ENCODE peak calls at places on chromosomes 7 and 10, in four cellular contexts. R is COR-L47; U is KG1; P is stimulated activated CD4-positive, alpha-beta T cell treated with anti-CD3 and anti-CD28 coated beads, TNF-alpha, amount 100 ng/mL, for 4 hours. G is an unnamed sample.

GRCh38 chr7:28858206-28858605 is 99.9 kb downstream of the TRIL start:
- DNase-seq in U (no peak), P (no peak), R (no peak), G (no peak)

GRCh38 chr7:27593226-27593625 is 69.5 kb downstream of the HIBADH start:
- DNase-seq in R (no peak), P (no peak), U (no peak), G (no peak)

GRCh38 chr7:116354171-116354545 is 143.8 kb downstream of the TES start:
- DNase-seq in P (no peak), R (no peak), U (no peak), G (no peak)

GRCh38 chr10:75439811-75440210 is 8.4 kb downstream of the LRMDA start:
- DNase-seq in R (no peak), U (no peak), P (no peak), G (no peak)

GRCh38 chr10:77537720-77538373 is 99.8 kb downstream of the KCNMA1 start:
- DNase-seq in P (no peak), R (no peak), U (no peak), G (no peak)

GRCh38 chr7:127885222-127885772 is 145.9 kb downstream of the LRRC4 start:
- DNase-seq in P (no peak), R (no peak), U (no peak), G (no peak)

GRCh38 chr10:68752711-68753110 is 31.7 kb downstream of the CCAR1 start:
- DNase-seq in P (no peak), U (no peak), R (no peak), G (no peak)

GRCh38 chr7:143285454-143285756 is 647 bp downstream of the TMEM139 start:
- DNase-seq in R (no peak), U (no peak), P (no peak), G (no peak)

GRCh38 chr7:116403265-116403664 is 96.3 kb upstream of the CAV2 start:
- DNase-seq in U (no peak), P (no peak), R (no peak), G (no peak)

GRCh38 chr10:7407368-7408002 is 3.3 kb downstream of the SFMBT2 start:
- DNase-seq in R (no peak), U (no peak), P (no peak), G (no peak)

GRCh38 chr7:137969828-137970227 is 32.1 kb downstream of the CREB3L2 start:
- DNase-seq in R (no peak), U (no peak), P (no peak), G (no peak)

GRCh38 chr7:142876236-142876960 is 9.1 kb downstream of the TRPV6 start:
- DNase-seq in U (no peak), R (no peak), P (no peak), G (no peak)

GRCh38 chr10:21687197-21687993 is 153.4 kb downstream of the MLLT10 start:
- DNase-seq in P (no peak), R (no peak), U (no peak), G (no peak)

GRCh38 chr10:110529596-110530011 is 31.9 kb downstream of the DUSP5 start:
- DNase-seq in R (no peak), U (no peak), P (no peak), G (no peak)

GRCh38 chr7:20894806-20895205 is 108.1 kb upstream of the SP8 start:
- DNase-seq in P (no peak), U (no peak), R (no peak), G (no peak)

GRCh38 chr10:77881636-77882035 is 44.9 kb downstream of the DLG5 start:
- DNase-seq in P (no peak), R (no peak), U (no peak), G (no peak)

GRCh38 chr10:97601268-97602215 is 12.0 kb downstream of the C10orf62 start:
- DNase-seq in P (no peak), R (no peak), U (no peak), G (no peak)

GRCh38 chr7:95026421-95027072 is 119.2 kb downstream of the PPP1R9A start:
- DNase-seq in U (no peak), P (no peak), R (no peak), G (no peak)

GRCh38 chr10:23081156-23081833 is 14.1 kb upstream of the MSRB2 start:
- DNase-seq in P (no peak), R (no peak), U (no peak), G (no peak)

GRCh38 chr10:73843254-73843653 is 31.1 kb downstream of the CAMK2G start:
- DNase-seq in U (no peak), R (no peak), P (no peak), G (no peak)

GRCh38 chr7:2242541-2243482 is 786 bp downstream of the NUDT1 start:
- DNase-seq in U (no peak), P (no peak), R (no peak), G (no peak)

GRCh38 chr10:74544106-74544505 is 282.3 kb upstream of the KAT6B start:
- DNase-seq in U (no peak), R (no peak), P (no peak), G (no peak)

GRCh38 chr10:122475130-122475529 is 13.8 kb downstream of the HTRA1 start:
- DNase-seq in P (no peak), U (no peak), R (no peak), G (no peak)

GRCh38 chr10:17454181-17454800 is at the start of gene ST8SIA6:
- DNase-seq in U (no peak), R (no peak), P (peak), G (peak)

GRCh38 chr10:91061187-91061586 is 140.3 kb upstream of the ANKRD1 start:
- DNase-seq in P (no peak), U (no peak), R (no peak), G (no peak)

GRCh38 chr10:97914837-97915211 is 65.2 kb downstream of the GOLGA7B start:
- DNase-seq in P (peak), U (peak), R (peak), G (no peak)

GRCh38 chr7:95491634-95492314 is 6.0 kb downstream of the ASB4 start:
- DNase-seq in R (peak), P (no peak), U (no peak), G (no peak)

GRCh38 chr10:58698777-58699356 is 186.2 kb downstream of the BICC1 start:
- DNase-seq in P (no peak), R (no peak), U (no peak), G (no peak)

GRCh38 chr10:101224060-101224909 is 5.0 kb downstream of the LBX1 start:
- DNase-seq in U (no peak), R (no peak), P (no peak), G (no peak)

GRCh38 chr10:132626761-132627735 is 89.5 kb downstream of the INPP5A start:
- DNase-seq in U (no peak), R (no peak), P (no peak), G (no peak)

GRCh38 chr10:116511365-116511764 is 34.4 kb upstream of the PNLIP start:
- DNase-seq in U (no peak), R (no peak), P (no peak), G (no peak)

GRCh38 chr10:79387466-79387973 is 40.3 kb downstream of the PPIF start:
- DNase-seq in P (no peak), U (no peak), R (no peak), G (no peak)

GRCh38 chr7:2894118-2894940 is 50.2 kb upstream of the GNA12 start:
- DNase-seq in R (peak), P (no peak), U (no peak), G (peak)

GRCh38 chr10:92702301-92702916 is 12.7 kb downstream of the HHEX start:
- DNase-seq in U (no peak), R (no peak), P (no peak), G (peak)

GRCh38 chr7:45978010-45978681 is 57.1 kb upstream of the IGFBP3 start:
- DNase-seq in P (no peak), R (no peak), U (no peak), G (no peak)

GRCh38 chr10:97185326-97186058 is at the start of gene SLIT1:
- DNase-seq in P (no peak), U (no peak), R (no peak), G (no peak)

GRCh38 chr10:19488592-19489280 is 327.5 kb upstream of the PLXDC2 start:
- DNase-seq in P (no peak), R (no peak), U (no peak), G (no peak)

G was measured in GDM1.